ENCODE peak calls at places on chromosomes 6 and 20, in seven cellular contexts. P is fibroblast of lung, N is kidney, D is endothelial cell of umbilical vein, O is HCT116, A is IMR-90, K is astrocyte. B is an unnamed sample.

GRCh38 chr6:144152334-144152900 is 2.1 kb downstream of the STX11 start:
- DNase-seq in P (no peak), N (no peak), D (no peak), O (no peak), A (no peak), K (no peak), B (no peak)

GRCh38 chr6:54428437-54428836 is 120.2 kb downstream of the TINAG start:
- DNase-seq in P (no peak), N (no peak), D (no peak), O (no peak), A (no peak), K (no peak), B (no peak)

GRCh38 chr6:33716890-33717632 is 5.6 kb upstream of the UQCC2 start:
- DNase-seq in P (no peak), N (no peak), D (no peak), O (peak), A (no peak), K (no peak), B (no peak)

GRCh38 chr6:162999575-163000285 is 272.0 kb downstream of the PACRG start:
- DNase-seq in P (peak), N (no peak), D (no peak), O (no peak), A (peak), K (peak), B (no peak)

GRCh38 chr6:26516481-26517427 is 16.7 kb downstream of the BTN1A1 start:
- DNase-seq in P (no peak), N (no peak), D (no peak), O (no peak), A (peak), K (no peak), B (no peak)

GRCh38 chr20:62502496-62503095 is 26.8 kb upstream of the GATA5 start:
- DNase-seq in P (no peak), N (no peak), D (no peak), O (no peak), A (no peak), K (no peak), B (no peak)

GRCh38 chr6:79622353-79622752 is 8.8 kb upstream of the SH3BGRL2 start:
- DNase-seq in P (no peak), N (no peak), D (no peak), O (no peak), A (no peak), K (no peak), B (no peak)

GRCh38 chr20:62898970-62899632 is 27.2 kb downstream of the DIDO1 start:
- DNase-seq in P (no peak), N (no peak), D (no peak), O (no peak), A (no peak), K (no peak), B (no peak)

GRCh38 chr6:151365233-151365632 is 26.1 kb downstream of the ZBTB2 start:
- DNase-seq in P (no peak), N (no peak), D (no peak), O (no peak), A (no peak), K (no peak), B (no peak)

GRCh38 chr20:711526-711925 is 35.9 kb upstream of the SCRT2 start:
- DNase-seq in P (no peak), N (no peak), D (no peak), O (no peak), A (no peak), K (no peak), B (no peak)

GRCh38 chr20:46013826-46014516 is 5.3 kb downstream of the MMP9 start:
- DNase-seq in P (no peak), N (peak), D (peak), O (peak), A (peak), K (no peak), B (peak)

GRCh38 chr6:17413313-17413750 is 19.9 kb downstream of the CAP2 start:
- DNase-seq in P (peak), N (no peak), D (peak), O (no peak), A (peak), K (peak), B (no peak)

GRCh38 chr20:64077876-64078551 is 1.3 kb downstream of the RGS19 start:
- DNase-seq in P (no peak), N (no peak), D (no peak), O (no peak), A (no peak), K (no peak), B (peak)

GRCh38 chr6:108186226-108186625 is 20.4 kb downstream of the NR2E1 start:
- DNase-seq in P (no peak), N (no peak), D (no peak), O (no peak), A (no peak), K (no peak), B (no peak)

GRCh38 chr6:26033942-26034354 is 53.3 kb upstream of the HFE start:
- DNase-seq in P (no peak), N (peak), D (no peak), O (no peak), A (no peak), K (no peak), B (no peak)

GRCh38 chr20:8536219-8536618 is 404.2 kb downstream of the PLCB1 start:
- DNase-seq in P (no peak), N (no peak), D (no peak), O (no peak), A (no peak), K (no peak), B (no peak)

GRCh38 chr6:5205035-5205469 is 55.7 kb downstream of the LYRM4 start:
- DNase-seq in P (no peak), N (peak), D (peak), O (no peak), A (no peak), K (no peak), B (no peak)

GRCh38 chr6:125858427-125859320 is 67.9 kb downstream of the NCOA7 start:
- DNase-seq in P (peak), N (no peak), D (peak), O (peak), A (peak), K (peak), B (peak)

GRCh38 chr6:30818426-30818841 is 65.9 kb upstream of the DDR1 start:
- DNase-seq in P (peak), N (no peak), D (peak), O (no peak), A (peak), K (peak), B (no peak)

GRCh38 chr6:25041676-25042598 is 106.2 kb upstream of the RIPOR2 start:
- DNase-seq in P (no peak), N (peak), D (no peak), O (no peak), A (no peak), K (no peak), B (no peak)

GRCh38 chr20:1830240-1830639 is 65.0 kb upstream of the SIRPA start:
- DNase-seq in P (peak), N (no peak), D (no peak), O (peak), A (peak), K (peak), B (no peak)

GRCh38 chr20:51060301-51060700 is 37.4 kb upstream of the KCNG1 start:
- DNase-seq in P (peak), N (no peak), D (no peak), O (no peak), A (no peak), K (no peak), B (no peak)

GRCh38 chr6:5203571-5203970 is 57.2 kb downstream of the LYRM4 start:
- DNase-seq in P (no peak), N (no peak), D (no peak), O (no peak), A (no peak), K (no peak), B (no peak)

GRCh38 chr6:161444464-161444863 is 170.6 kb upstream of the AGPAT4 start:
- DNase-seq in P (peak), N (no peak), D (no peak), O (no peak), A (peak), K (peak), B (no peak)
- TF ChIP-seq CTCF in P (no peak), N (peak), D (no peak), O (no peak), A (no peak), K (peak), B (no peak)

GRCh38 chr6:170444811-170445211 is 108.3 kb downstream of the PSMB1 start:
- DNase-seq in P (no peak), N (no peak), D (no peak), O (no peak), A (no peak), K (no peak), B (no peak)

GRCh38 chr6:170445487-170445886 is 107.6 kb downstream of the PSMB1 start:
- DNase-seq in P (no peak), N (no peak), D (no peak), O (no peak), A (no peak), K (no peak), B (no peak)

GRCh38 chr6:170446841-170447560 is 106.1 kb downstream of the PSMB1 start:
- DNase-seq in P (no peak), N (peak), D (no peak), O (no peak), A (no peak), K (no peak), B (no peak)

GRCh38 chr6:170447561-170447930 is 105.6 kb downstream of the PSMB1 start:
- DNase-seq in P (no peak), N (no peak), D (no peak), O (no peak), A (no peak), K (no peak), B (no peak)

DNA sequence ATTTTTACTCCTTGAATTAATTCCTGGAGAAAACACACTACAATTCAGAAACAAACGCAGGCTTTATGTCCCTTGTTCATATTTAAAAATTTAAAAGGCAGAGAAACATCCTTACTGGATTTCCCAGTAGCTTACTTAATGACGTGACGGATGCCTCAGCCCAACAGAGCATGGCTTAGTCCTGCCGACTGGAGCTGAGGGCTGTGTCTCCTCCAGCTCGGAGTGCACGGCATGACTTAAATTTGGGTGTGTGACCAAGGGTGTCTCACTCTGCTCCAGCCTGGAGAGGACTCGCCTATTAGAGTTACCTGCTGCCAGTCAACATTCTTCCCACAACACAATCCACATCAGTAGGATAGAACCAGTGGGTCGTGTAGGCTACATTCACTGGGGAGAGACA is 107.1 kb downstream of the PSMB1 start:
- DNase-seq in P (no peak), N (no peak), D (no peak), O (no peak), A (no peak), K (no peak), B (no peak)
- H3K4me3 ChIP-seq in P (no peak), N (no peak), D (no peak), O (no peak), A (no peak), K (no peak), B (no peak)

GRCh38 chr20:41406307-41406706 is 39.7 kb upstream of the EMILIN3 start:
- DNase-seq in P (no peak), N (no peak), D (no peak), O (no peak), A (no peak), K (no peak), B (no peak)

GRCh38 chr20:41406896-41407444 is 40.4 kb upstream of the EMILIN3 start:
- DNase-seq in P (no peak), N (no peak), D (no peak), O (no peak), A (no peak), K (no peak), B (no peak)

GRCh38 chr20:41408986-41409385 is 42.4 kb upstream of the EMILIN3 start:
- DNase-seq in P (peak), N (no peak), D (peak), O (no peak), A (no peak), K (no peak), B (no peak)

GRCh38 chr20:41407617-41408016 is 41.0 kb upstream of the EMILIN3 start:
- DNase-seq in P (no peak), N (no peak), D (no peak), O (no peak), A (no peak), K (no peak), B (no peak)

GRCh38 chr20:41408131-41408789 is 41.6 kb upstream of the EMILIN3 start:
- DNase-seq in P (no peak), N (no peak), D (no peak), O (no peak), A (no peak), K (no peak), B (no peak)
- H3K9ac ChIP-seq in P (no peak), N (no peak), D (no peak), O (no peak), A (no peak), K (no peak), B (no peak)

GRCh38 chr6:87029711-87030314 is 65.1 kb downstream of the CGA start:
- DNase-seq in P (peak), N (no peak), D (peak), O (peak), A (peak), K (peak), B (no peak)
- TF ChIP-seq CTCF in P (peak), N (peak), D (peak), O (peak), A (peak), K (peak), B (peak)

GRCh38 chr6:164917211-164917610 is 392.2 kb downstream of the C6orf118 start:
- DNase-seq in P (no peak), N (no peak), D (no peak), O (no peak), A (no peak), K (no peak), B (no peak)
- H3K4me3 ChIP-seq in P (no peak), N (no peak), D (no peak), O (no peak), A (no peak), K (no peak), B (no peak)

B was measured in colonic mucosa.